ENCODE peak calls at places on chromosomes 1 and 21, in six cellular contexts. P is heart right ventricle, G is OCI-LY7, D is GM12878, V is tibial nerve, A is sigmoid colon. L is an unnamed sample. For H3K9me3, the result is how much of the 10 kb centered on the place peaks cover.

GRCh38 chr1:109595540-109595939 is 23.9 kb downstream of the GNAT2 start:
- DNase-seq in P (no peak), G (no peak), D (no peak), V (no peak), A (no peak), L (no peak)

GRCh38 chr1:94542088-94542671 is 621 bp upstream of the F3 start:
- DNase-seq in P (peak), G (no peak), D (no peak), V (peak), A (peak), L (no peak)

GRCh38 chr1:40897499-40897898 is 35.3 kb upstream of the CITED4 start:
- DNase-seq in P (no peak), G (peak), D (no peak), V (no peak), A (no peak), L (no peak)

GRCh38 chr1:15073799-15074308 is 79.7 kb upstream of the TMEM51 start:
- DNase-seq in P (no peak), G (no peak), D (no peak), V (no peak), A (no peak), L (no peak)

GRCh38 chr1:44802306-44803061 is 2.3 kb downstream of the PLK3 start:
- DNase-seq in P (no peak), G (no peak), D (no peak), V (no peak), A (no peak), L (peak)

GRCh38 chr1:18012686-18013085 is 94.9 kb upstream of the IGSF21 start:
- DNase-seq in P (no peak), G (no peak), D (no peak), V (no peak), A (no peak), L (no peak)

GRCh38 chr1:21537932-21538630 is 28.9 kb downstream of the ALPL start:
- DNase-seq in P (peak), G (no peak), D (no peak), V (peak), A (no peak), L (peak)

GRCh38 chr21:28336299-28336698 is 656.4 kb downstream of the LTN1 start:
- DNase-seq in P (no peak), G (peak), D (no peak), V (no peak), A (no peak), L (no peak)

GRCh38 chr1:86110451-86111129 is 46.0 kb downstream of the COL24A1 start:
- DNase-seq in P (peak), G (no peak), D (no peak), V (no peak), A (no peak), L (no peak)

GRCh38 chr1:1629430-1630190 is 2.4 kb upstream of the MMP23B start:
- DNase-seq in P (peak), G (peak), D (no peak), V (no peak), A (peak), L (peak)

GRCh38 chr1:202671388-202671787 is 38.9 kb downstream of the SYT2 start:
- DNase-seq in P (no peak), G (no peak), D (no peak), V (no peak), A (no peak), L (no peak)

GRCh38 chr1:205533729-205534443 is 29.4 kb downstream of the CDK18 start:
- DNase-seq in P (no peak), G (no peak), D (no peak), V (no peak), A (peak), L (peak)

GRCh38 chr1:1678581-1679380 is 13.8 kb downstream of the SLC35E2B start:
- DNase-seq in P (peak), G (peak), D (peak), V (no peak), A (peak), L (no peak)

GRCh38 chr1:245278846-245279245 is 124.1 kb downstream of the KIF26B start:
- DNase-seq in P (no peak), G (no peak), D (no peak), V (no peak), A (no peak), L (no peak)

GRCh38 chr1:180228648-180229482 is 1.2 kb upstream of the LHX4 start:
- DNase-seq in P (no peak), G (no peak), D (no peak), V (no peak), A (peak), L (no peak)

GRCh38 chr1:1371741-1372711 is 3.0 kb downstream of the AURKAIP1 start:
- DNase-seq in P (peak), G (peak), D (no peak), V (peak), A (peak), L (peak)

GRCh38 chr1:14735861-14736260 is 137.4 kb downstream of the KAZN start:
- DNase-seq in P (no peak), G (peak), D (no peak), V (no peak), A (no peak), L (no peak)

GRCh38 chr1:245748246-245748645 is 593.5 kb downstream of the KIF26B start:
- DNase-seq in P (no peak), G (no peak), D (no peak), V (no peak), A (no peak), L (no peak)

GRCh38 chr1:184865831-184866230 is 108.5 kb downstream of the NIBAN1 start:
- DNase-seq in P (no peak), G (no peak), D (no peak), V (no peak), A (no peak), L (no peak)

GRCh38 chr21:14916676-14917141 is 148.1 kb downstream of the NRIP1 start:
- DNase-seq in P (no peak), G (no peak), D (no peak), V (no peak), A (no peak), L (no peak)

DNA sequence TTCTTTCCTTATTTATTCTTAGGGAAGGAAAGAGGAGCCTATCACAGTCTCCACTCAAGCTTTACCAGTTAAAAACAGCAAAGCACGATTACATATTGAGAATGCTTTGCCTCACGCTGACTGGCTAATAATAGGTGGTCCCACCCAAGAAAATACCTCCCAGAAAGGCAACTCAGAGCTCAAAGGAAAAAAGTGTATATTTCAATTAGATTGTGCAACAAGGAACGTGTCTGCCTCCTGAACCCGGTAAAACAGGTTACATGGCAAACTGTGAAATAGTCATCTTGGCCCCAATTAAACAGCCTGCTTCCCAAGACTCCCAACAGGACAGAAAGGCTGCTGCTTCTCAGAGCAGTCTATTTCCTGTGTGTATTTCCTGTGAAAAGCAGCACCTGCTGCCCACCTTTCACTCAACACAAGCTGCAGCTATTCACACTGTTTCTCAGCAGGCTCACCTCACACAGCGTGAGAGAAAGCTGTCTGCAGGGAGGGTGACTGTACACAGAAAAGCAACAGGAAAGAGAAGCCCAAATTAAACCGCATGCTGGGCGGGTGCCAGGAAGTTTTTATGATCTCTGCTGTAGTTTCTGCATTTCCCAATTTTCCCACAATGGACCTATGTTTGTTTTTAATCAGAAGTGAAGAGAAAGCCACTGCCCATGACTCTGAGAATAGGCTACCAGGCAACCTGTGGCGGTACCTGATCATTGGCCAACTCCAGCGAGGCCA is 44.0 kb downstream of the URB1 start:
- DNase-seq in P (no peak), G (no peak), D (no peak), V (no peak), A (no peak), L (no peak)
- H3K27ac ChIP-seq in P (no peak), G (no peak), D (no peak), V (no peak), A (no peak), L (no peak)

GRCh38 chr1:248752981-248753525 is 2.5 kb downstream of the LYPD8 start:
- DNase-seq in P (no peak), G (no peak), D (no peak), V (no peak), A (no peak), L (no peak)
- H3K9me3 ChIP-seq in P (under half), G (under half), D (under half), V (under half), A (under half), L (under half)

DNA sequence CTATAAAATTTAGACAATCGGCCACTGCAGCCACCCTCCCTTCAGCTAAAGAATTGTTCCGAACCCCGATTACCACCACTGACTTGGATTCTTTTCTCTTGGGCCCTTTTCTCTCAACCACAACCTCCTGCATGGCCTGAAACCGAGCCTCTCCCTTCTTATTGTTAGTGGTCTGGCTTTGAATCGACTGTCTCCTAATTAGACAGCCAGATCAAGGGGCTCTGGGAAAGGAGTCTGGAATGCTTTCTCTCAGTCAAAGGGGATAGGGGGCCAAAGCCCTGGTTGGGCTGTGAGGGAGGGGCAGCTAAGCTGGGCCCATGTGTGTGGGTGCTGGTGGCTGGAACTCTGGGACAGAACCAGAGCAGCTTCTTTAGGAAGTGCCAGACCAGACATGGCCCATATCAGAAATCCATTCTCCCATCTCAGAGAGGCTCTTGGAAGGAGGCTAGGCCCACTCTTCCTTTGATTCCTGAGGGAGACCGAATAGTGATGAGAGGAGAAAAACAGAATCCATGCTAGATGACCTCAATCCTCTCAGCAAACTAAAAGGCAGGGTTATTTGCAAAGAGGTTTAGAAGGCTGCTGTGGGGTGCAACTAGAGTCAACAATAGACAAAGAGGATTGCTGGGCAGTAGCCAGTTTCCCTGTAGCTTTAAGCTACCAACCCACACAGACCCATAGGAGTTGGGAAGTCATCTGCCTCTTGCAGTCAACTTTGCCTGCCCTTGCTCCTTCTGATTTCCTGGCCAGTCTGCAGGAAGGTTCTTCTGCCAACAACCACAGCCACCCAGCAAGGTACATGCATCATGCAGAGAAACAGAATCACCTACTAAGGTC is 117.6 kb downstream of the AK5 start:
- DNase-seq in P (no peak), G (no peak), D (no peak), V (no peak), A (no peak), L (no peak)
- H3K27ac ChIP-seq in P (no peak), G (no peak), D (no peak), V (no peak), A (no peak), L (no peak)

DNA sequence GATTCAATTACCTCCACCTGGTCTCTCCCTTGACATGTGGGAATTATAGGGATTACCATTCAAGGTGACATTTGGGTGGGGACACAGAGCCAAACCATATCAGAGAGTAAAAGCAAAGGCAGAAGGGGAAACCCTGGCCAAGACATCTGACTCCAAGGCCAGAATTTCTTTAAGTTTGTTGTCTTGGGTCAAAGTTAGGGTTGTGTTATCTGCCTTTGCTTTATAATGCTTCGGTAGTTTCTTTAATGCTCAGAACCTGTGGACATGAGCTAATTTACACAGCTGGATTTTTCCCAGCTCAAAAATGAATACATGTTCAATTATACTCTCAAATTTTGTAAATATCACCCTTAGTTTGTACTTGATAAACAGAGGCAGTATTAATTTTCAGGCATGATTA is 1074.4 kb downstream of the ADGRL2 start:
- DNase-seq in P (no peak), G (no peak), D (no peak), V (no peak), A (no peak), L (no peak)
- H3K9me3 ChIP-seq in P (under half), G (under half), D (under half), V (under half), A (under half), L (under half)

GRCh38 chr21:31316072-31316471 is 28.0 kb downstream of the TIAM1 start:
- DNase-seq in P (no peak), G (no peak), D (no peak), V (no peak), A (no peak), L (no peak)

GRCh38 chr21:31316488-31317169 is 27.4 kb downstream of the TIAM1 start:
- DNase-seq in P (no peak), G (no peak), D (no peak), V (no peak), A (no peak), L (no peak)

GRCh38 chr21:31305888-31306287 is 38.2 kb downstream of the TIAM1 start:
- DNase-seq in P (no peak), G (no peak), D (no peak), V (no peak), A (no peak), L (no peak)

GRCh38 chr21:31308584-31308983 is 35.5 kb downstream of the TIAM1 start:
- DNase-seq in P (no peak), G (no peak), D (no peak), V (no peak), A (no peak), L (no peak)

DNA sequence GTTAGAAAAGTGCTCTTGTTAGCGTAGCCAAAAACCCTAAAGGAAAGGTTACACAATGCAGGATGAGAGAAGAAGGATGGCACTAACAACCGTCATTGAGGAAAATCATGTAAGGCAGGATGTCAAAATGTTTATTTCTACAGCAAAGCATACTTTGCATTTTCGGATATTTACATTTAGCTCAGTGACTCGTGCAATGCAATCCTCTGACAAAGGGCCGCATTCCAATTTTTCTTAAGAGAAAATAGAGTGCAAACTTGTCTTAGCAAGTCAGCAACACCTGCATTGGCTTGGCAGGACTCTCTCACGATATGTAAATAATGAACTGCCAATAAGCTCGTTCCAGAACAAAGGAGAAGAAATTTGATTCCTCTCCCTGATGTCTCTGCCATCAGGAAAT is 33.3 kb downstream of the TIAM1 start:
- DNase-seq in P (no peak), G (no peak), D (no peak), V (no peak), A (no peak), L (no peak)
- H3K27ac ChIP-seq in P (no peak), G (no peak), D (no peak), V (no peak), A (no peak), L (no peak)

GRCh38 chr21:31045841-31046240 is 7.6 kb upstream of the KRTAP19-8 start:
- DNase-seq in P (no peak), G (no peak), D (no peak), V (no peak), A (no peak), L (no peak)

GRCh38 chr21:31041295-31042079 is 3.2 kb upstream of the KRTAP19-8 start:
- DNase-seq in P (no peak), G (no peak), D (no peak), V (no peak), A (no peak), L (no peak)

GRCh38 chr21:31038376-31038775 is at the start of gene KRTAP19-8:
- DNase-seq in P (no peak), G (no peak), D (no peak), V (no peak), A (no peak), L (no peak)

GRCh38 chr21:31043495-31043894 is 5.2 kb upstream of the KRTAP19-8 start:
- DNase-seq in P (no peak), G (no peak), D (no peak), V (peak), A (no peak), L (no peak)

DNA sequence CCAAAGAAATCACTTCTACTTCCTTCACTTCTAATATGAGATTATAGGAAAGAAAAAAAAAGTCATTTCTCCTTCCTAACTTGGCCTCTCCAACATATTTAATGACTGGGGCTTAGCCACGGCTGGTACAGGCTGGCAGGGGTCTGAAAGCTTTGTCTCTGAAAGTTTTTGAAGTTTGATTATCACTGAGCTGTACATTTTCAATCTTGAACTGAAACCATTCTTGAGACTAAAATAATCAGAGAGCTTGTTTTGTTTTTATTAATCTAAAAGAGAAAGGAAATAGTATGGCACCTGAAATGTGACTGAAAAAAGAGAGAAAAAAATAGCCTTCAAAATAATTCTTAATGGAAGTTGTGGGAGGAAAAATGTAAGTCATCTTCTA is 3.8 kb upstream of the KRTAP19-8 start:
- DNase-seq in P (no peak), G (no peak), D (no peak), V (no peak), A (no peak), L (no peak)
- H3K9me3 ChIP-seq in P (under half), G (under half), D (under half), V (under half), A (under half), L (under half)

DNA sequence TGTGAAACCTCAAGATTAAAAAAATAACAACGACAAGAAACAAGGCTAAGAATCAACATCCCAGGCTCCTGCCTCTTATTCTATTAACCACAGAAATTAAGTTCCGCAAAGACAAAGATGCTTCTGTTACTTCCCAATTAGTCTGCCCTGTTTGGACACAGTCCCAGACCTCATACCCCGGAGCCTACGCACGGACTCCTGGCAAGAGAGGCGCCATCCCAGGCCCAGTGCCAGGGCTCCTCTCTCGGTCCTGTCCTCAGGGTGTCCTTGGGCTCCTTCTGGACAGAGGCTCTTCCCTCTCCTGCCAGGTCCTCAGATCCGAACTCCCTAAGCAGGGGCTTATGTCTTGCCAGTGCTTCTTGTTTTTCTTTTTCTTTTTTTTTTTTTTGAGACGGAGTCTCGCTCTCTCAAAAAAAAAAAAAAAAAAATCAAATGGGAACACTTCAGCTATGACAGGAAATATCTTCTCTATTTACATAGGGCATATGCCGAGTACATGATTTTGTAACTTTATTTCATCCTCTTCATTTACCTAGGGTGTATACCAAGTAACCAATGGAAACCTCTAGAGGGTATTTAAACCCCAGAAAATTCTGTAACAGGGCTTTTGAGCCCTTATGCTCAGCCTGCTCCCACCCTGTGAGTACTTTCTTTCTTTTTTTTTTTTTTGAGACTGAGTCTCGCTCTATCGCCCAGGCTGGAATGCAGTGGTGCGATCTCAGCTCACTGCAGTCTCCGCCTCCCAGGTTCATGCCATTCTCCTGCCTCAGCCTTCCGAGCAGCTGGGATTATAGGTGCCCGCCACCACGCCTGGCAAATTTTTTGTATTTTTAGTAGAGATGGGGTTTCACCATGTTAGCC is 11.7 kb upstream of the ENO1 start:
- DNase-seq in P (peak), G (no peak), D (no peak), V (peak), A (peak), L (no peak)
- H3K27ac ChIP-seq in P (peak), G (no peak), D (no peak), V (peak), A (peak), L (no peak)